ENCODE peak calls at places on chromosomes 6 and 20, in six cellular contexts. L is PC-3, U is GM23248, O is neural progenitor cell, D is MM.1S, F is hepatocyte. S is an unnamed sample.

GRCh38 chr6:11938285-11938890 is 73.7 kb upstream of the HIVEP1 start:
- DNase-seq in U (no peak), F (peak), D (no peak), O (peak), L (no peak), S (peak)

GRCh38 chr6:21022343-21023107 is 488.3 kb downstream of the CDKAL1 start:
- DNase-seq in O (peak), D (no peak), F (peak), L (peak), U (no peak), S (peak)

GRCh38 chr6:148265058-148265457 is 77.6 kb upstream of the SASH1 start:
- DNase-seq in O (no peak), L (peak), D (no peak), U (no peak), F (no peak), S (peak)

GRCh38 chr6:16286151-16286522 is 47.8 kb downstream of the GMPR start:
- DNase-seq in O (peak), F (peak), L (peak), D (peak), U (peak), S (peak)

GRCh38 chr6:133428299-133428698 is 187.1 kb downstream of the EYA4 start:
- DNase-seq in F (no peak), D (no peak), O (no peak), U (no peak), L (no peak), S (no peak)

GRCh38 chr20:6140947-6141346 is 18.1 kb upstream of the FERMT1 start:
- DNase-seq in F (no peak), L (peak), D (no peak), O (peak), U (peak), S (peak)

GRCh38 chr6:4084444-4085328 is 5.7 kb upstream of the FAM217A start:
- DNase-seq in F (no peak), U (no peak), O (no peak), D (no peak), L (no peak), S (no peak)

GRCh38 chr20:41577129-41578009 is 40.8 kb downstream of the CHD6 start:
- DNase-seq in F (peak), D (no peak), O (no peak), U (no peak), L (no peak), S (no peak)

GRCh38 chr6:111579816-111580215 is 25.9 kb downstream of the TRAF3IP2 start:
- DNase-seq in U (no peak), L (no peak), O (no peak), D (no peak), F (no peak), S (no peak)

GRCh38 chr6:111734068-111734825 is 128.6 kb upstream of the TRAF3IP2 start:
- DNase-seq in D (no peak), F (no peak), U (no peak), O (no peak), L (no peak), S (no peak)

GRCh38 chr6:41705996-41706835 is 29.2 kb downstream of the TFEB start:
- DNase-seq in F (no peak), O (peak), D (peak), U (peak), L (peak), S (peak)

GRCh38 chr20:51237278-51237677 is 214.4 kb upstream of the KCNG1 start:
- DNase-seq in L (no peak), F (no peak), U (peak), D (no peak), O (no peak), S (no peak)

GRCh38 chr6:116568851-116569755 is 2.2 kb upstream of the RWDD1 start:
- DNase-seq in L (no peak), O (no peak), F (no peak), D (no peak), U (peak), S (no peak)

GRCh38 chr6:148240866-148241477 is 101.7 kb upstream of the SASH1 start:
- DNase-seq in O (no peak), F (no peak), D (no peak), L (no peak), U (peak), S (no peak)

GRCh38 chr20:3245156-3245555 is 6.2 kb upstream of the SLC4A11 start:
- DNase-seq in U (no peak), O (no peak), F (no peak), D (no peak), L (no peak), S (no peak)

DNA sequence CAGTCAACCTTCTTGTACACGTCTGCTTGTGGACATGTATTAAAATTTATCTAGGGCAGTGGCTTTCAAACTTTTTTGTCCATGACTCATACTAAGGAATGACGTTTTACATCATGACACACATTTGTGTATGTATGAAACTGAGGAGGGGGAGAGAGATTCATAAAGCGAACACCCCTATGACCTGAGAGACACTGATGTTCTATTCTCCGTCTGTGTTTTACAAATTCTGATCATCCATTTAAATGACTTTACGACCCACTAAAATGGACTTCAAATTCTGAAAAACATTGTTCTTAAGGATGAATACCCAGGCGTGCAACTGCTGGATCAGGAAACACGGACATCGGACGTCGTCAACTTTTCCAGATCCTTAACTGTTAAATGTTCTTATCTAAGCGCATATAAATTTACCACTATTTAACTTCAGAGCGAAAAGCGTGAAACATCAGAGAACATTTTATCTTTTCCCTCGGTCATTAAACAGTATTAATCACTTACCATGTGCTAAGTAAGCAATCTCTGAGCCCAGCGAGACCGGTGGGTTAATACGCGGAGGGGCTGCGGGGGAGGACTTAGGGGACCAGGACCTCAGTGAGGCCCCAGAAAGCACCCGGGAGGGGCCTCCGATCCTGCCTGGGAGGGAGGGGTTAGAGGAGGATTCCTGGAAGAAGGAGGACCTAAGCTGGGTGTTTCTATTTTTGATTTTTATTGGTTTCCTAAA is 1.2 kb downstream of the PLAGL1 start:
- DNase-seq in L (peak), O (peak), U (peak), D (no peak), F (peak), S (peak)
- TF ChIP-seq EZH2 in L (no peak), O (no peak), U (no peak), D (no peak), F (no peak), S (peak)

GRCh38 chr6:47248446-47248845 is 61.3 kb downstream of the TNFRSF21 start:
- DNase-seq in L (no peak), D (no peak), O (no peak), F (no peak), U (no peak), S (peak)

GRCh38 chr6:47242483-47243386 is 67.0 kb downstream of the TNFRSF21 start:
- DNase-seq in O (peak), L (peak), U (peak), D (peak), F (peak), S (peak)

GRCh38 chr6:47246556-47246955 is 63.1 kb downstream of the TNFRSF21 start:
- DNase-seq in O (no peak), F (no peak), L (no peak), D (peak), U (no peak), S (no peak)

GRCh38 chr6:47247227-47247797 is 62.4 kb downstream of the TNFRSF21 start:
- DNase-seq in O (no peak), F (no peak), U (peak), D (peak), L (no peak), S (no peak)

GRCh38 chr6:47245745-47246371 is 63.8 kb downstream of the TNFRSF21 start:
- DNase-seq in U (no peak), O (no peak), L (no peak), F (no peak), D (no peak), S (no peak)
- TF ChIP-seq EZH2phosphoT487 in U (no peak), O (no peak), L (no peak), F (no peak), D (no peak), S (no peak)

DNA sequence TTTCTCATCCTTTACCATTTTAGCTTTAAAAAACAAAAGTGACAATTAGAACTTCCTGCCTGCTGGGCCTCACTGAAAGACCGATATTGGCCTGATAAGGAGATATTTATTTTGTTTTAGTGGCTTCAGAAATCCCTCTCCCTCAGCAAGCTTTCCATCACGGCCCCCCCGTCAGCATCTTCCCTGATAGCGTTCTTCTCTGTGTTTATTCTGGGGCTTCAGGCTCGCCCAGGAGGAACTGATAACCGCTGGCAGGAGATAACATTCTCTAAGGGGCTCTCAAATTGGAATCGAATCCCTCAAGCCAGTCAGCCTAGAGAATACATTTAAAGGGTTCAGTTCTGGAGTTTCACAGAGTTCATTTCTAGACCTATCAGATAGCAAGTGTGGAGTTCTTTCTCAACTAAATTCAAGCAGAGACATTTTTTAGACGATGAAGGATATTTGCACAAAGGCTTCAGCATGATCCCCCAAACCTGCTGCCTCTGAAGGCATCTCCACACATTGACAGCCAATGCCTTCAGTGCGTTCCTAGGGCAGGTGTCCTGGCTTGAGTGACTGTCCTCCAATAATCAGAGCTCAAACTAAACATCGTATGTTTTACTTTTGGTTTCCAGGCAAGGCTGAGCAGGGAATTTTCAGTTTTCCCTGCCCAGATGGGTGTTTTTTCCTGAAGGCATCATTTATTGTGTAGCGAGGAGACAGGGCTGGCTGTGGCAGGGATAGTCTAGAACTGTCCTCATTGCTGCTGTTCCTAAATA is 17.0 kb downstream of the PRDM1 start:
- DNase-seq in O (no peak), L (no peak), F (no peak), U (no peak), D (peak), S (no peak)
- TF ChIP-seq EZH2 in O (no peak), L (no peak), F (no peak), U (no peak), D (no peak), S (no peak)

GRCh38 chr6:2793491-2794151 is 28.4 kb downstream of the WRNIP1 start:
- DNase-seq in O (no peak), U (peak), L (peak), D (no peak), F (peak), S (no peak)
- TF ChIP-seq EZH2phosphoT487 in O (no peak), U (no peak), L (no peak), D (no peak), F (no peak), S (no peak)

DNA sequence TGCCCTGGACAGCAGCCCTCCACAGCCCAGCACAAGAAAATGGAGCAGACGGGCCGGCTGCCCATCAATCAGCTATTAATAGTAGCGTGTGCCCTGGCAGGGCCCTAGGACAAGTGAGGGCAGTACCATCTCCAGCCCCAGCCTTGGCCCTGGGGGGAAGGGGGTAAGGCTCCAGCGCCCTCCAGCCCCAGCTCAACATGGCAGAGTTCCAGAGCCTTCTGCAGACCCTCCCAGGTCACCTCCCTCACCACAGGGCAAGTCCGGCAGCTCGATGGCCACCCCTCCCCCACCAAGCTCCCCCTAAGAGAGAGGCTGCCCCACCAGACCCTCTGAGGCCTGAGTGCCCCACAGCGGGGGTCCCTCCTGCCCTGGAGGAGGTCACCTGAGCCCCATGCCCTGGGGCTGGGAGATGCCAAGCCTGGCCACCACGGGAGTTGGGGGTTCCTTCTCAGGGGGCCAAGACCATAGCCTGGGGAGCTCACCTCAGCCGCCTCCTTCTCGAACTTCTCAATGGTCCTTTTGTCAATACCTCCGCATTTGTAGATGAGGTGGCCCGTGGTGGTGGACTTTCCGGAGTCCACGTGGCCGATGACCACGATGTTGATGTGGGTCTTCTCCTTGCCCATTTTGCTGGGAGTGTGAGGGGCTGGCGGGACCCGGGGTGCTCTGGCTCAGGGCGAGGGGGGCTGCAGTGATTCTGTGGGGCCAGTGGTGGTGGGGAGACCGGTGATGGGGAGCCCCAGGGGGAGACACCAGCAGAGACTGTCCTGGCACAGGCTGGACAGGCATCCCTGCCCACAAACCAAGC is 1.5 kb downstream of the EEF1A2 start:
- DNase-seq in D (no peak), O (no peak), U (no peak), F (no peak), L (no peak), S (no peak)
- TF ChIP-seq EZH2 in D (no peak), O (no peak), U (no peak), F (no peak), L (no peak), S (no peak)

S was measured in GM23338.